ENCODE peak calls at places on chromosome 12, in ten cellular contexts. One of them, this sample, is unnamed.

GRCh38 chr12:29534935-29535334 is 37.4 kb upstream of the OVCH1 start:
- DNase-seq in lung: no peak
- DNase-seq in astrocyte: no peak
- DNase-seq in BJ: no peak
- DNase-seq in transverse colon: no peak
- DNase-seq in stomach: no peak
- DNase-seq in neural progenitor cell: no peak
- DNase-seq in fibroblast of the aortic adventitia: no peak
- DNase-seq in BE2C: no peak
- DNase-seq in choroid plexus epithelial cell: peak; percentile 85
- DNase-seq in this sample: no peak

GRCh38 chr12:70590051-70590450 is 47.2 kb downstream of the PTPRB start:
- DNase-seq in choroid plexus epithelial cell: peak; percentile 92
- DNase-seq in lung: peak; percentile 66
- DNase-seq in BJ: no peak
- DNase-seq in BE2C: peak; percentile 76
- DNase-seq in transverse colon: peak; percentile 69
- DNase-seq in fibroblast of the aortic adventitia: peak; percentile 88
- DNase-seq in neural progenitor cell: peak; percentile 85
- DNase-seq in astrocyte: peak; percentile 61
- DNase-seq in stomach: peak; percentile 77
- DNase-seq in this sample: peak; percentile 56

GRCh38 chr12:124279315-124279714 is 15.6 kb upstream of the RFLNA start:
- DNase-seq in lung: no peak
- DNase-seq in fibroblast of the aortic adventitia: no peak
- DNase-seq in choroid plexus epithelial cell: no peak
- DNase-seq in stomach: no peak
- DNase-seq in BE2C: no peak
- DNase-seq in BJ: no peak
- DNase-seq in transverse colon: no peak
- DNase-seq in astrocyte: no peak
- DNase-seq in neural progenitor cell: no peak
- DNase-seq in this sample: no peak

GRCh38 chr12:52953181-52953841 is 4.4 kb downstream of the KRT18 start:
- DNase-seq in choroid plexus epithelial cell: no peak
- DNase-seq in BE2C: no peak
- DNase-seq in stomach: no peak
- DNase-seq in transverse colon: no peak
- DNase-seq in lung: no peak
- DNase-seq in BJ: no peak
- DNase-seq in fibroblast of the aortic adventitia: no peak
- DNase-seq in neural progenitor cell: no peak
- DNase-seq in astrocyte: no peak
- DNase-seq in this sample: no peak

GRCh38 chr12:79058342-79058741 is 193.8 kb downstream of the SYT1 start:
- DNase-seq in BJ: no peak
- DNase-seq in fibroblast of the aortic adventitia: peak; percentile 67
- DNase-seq in transverse colon: no peak
- DNase-seq in choroid plexus epithelial cell: peak; percentile 83
- DNase-seq in stomach: no peak
- DNase-seq in lung: no peak
- DNase-seq in astrocyte: peak; percentile 85
- DNase-seq in neural progenitor cell: no peak
- DNase-seq in BE2C: no peak
- DNase-seq in this sample: no peak

GRCh38 chr12:122880155-122880605 is 15.7 kb downstream of the VPS37B start:
- DNase-seq in lung: no peak
- DNase-seq in BE2C: no peak
- DNase-seq in neural progenitor cell: no peak
- DNase-seq in fibroblast of the aortic adventitia: peak; percentile 85
- DNase-seq in astrocyte: peak; percentile 72
- DNase-seq in BJ: no peak
- DNase-seq in choroid plexus epithelial cell: peak; percentile 56
- DNase-seq in stomach: no peak
- DNase-seq in transverse colon: no peak
- DNase-seq in this sample: no peak

GRCh38 chr12:117033382-117034045 is 65.7 kb downstream of the TESC start:
- DNase-seq in BE2C: no peak
- DNase-seq in BJ: no peak
- DNase-seq in astrocyte: no peak
- DNase-seq in transverse colon: no peak
- DNase-seq in stomach: peak; percentile 58
- DNase-seq in choroid plexus epithelial cell: no peak
- DNase-seq in fibroblast of the aortic adventitia: no peak
- DNase-seq in lung: no peak
- DNase-seq in neural progenitor cell: no peak
- DNase-seq in this sample: no peak

GRCh38 chr12:76641073-76641472 is 81.5 kb upstream of the OSBPL8 start:
- DNase-seq in choroid plexus epithelial cell: no peak
- DNase-seq in stomach: no peak
- DNase-seq in neural progenitor cell: no peak
- DNase-seq in fibroblast of the aortic adventitia: no peak
- DNase-seq in BE2C: no peak
- DNase-seq in BJ: no peak
- DNase-seq in astrocyte: no peak
- DNase-seq in lung: no peak
- DNase-seq in transverse colon: no peak
- DNase-seq in this sample: no peak

GRCh38 chr12:11812558-11813421 is 163.3 kb downstream of the ETV6 start:
- DNase-seq in lung: no peak
- DNase-seq in transverse colon: peak; percentile 50
- DNase-seq in neural progenitor cell: peak; percentile 89
- DNase-seq in BJ: no peak
- DNase-seq in astrocyte: no peak
- DNase-seq in BE2C: peak; percentile 44
- DNase-seq in choroid plexus epithelial cell: peak; percentile 59
- DNase-seq in fibroblast of the aortic adventitia: peak; percentile 21
- DNase-seq in stomach: no peak
- DNase-seq in this sample: no peak

GRCh38 chr12:11814362-11814761 is 164.9 kb downstream of the ETV6 start:
- DNase-seq in BJ: no peak
- DNase-seq in choroid plexus epithelial cell: peak; percentile 76
- DNase-seq in stomach: no peak
- DNase-seq in BE2C: no peak
- DNase-seq in neural progenitor cell: no peak
- DNase-seq in fibroblast of the aortic adventitia: peak; percentile 56
- DNase-seq in transverse colon: no peak
- DNase-seq in astrocyte: peak; percentile 84
- DNase-seq in lung: no peak
- DNase-seq in this sample: no peak

GRCh38 chr12:11810962-11811361 is 161.5 kb downstream of the ETV6 start:
- DNase-seq in lung: no peak
- DNase-seq in BJ: no peak
- DNase-seq in astrocyte: no peak
- DNase-seq in neural progenitor cell: no peak
- DNase-seq in BE2C: no peak
- DNase-seq in fibroblast of the aortic adventitia: peak; percentile 28
- DNase-seq in choroid plexus epithelial cell: no peak
- DNase-seq in transverse colon: no peak
- DNase-seq in stomach: no peak
- DNase-seq in this sample: no peak

GRCh38 chr12:11815397-11815796 is 165.9 kb downstream of the ETV6 start:
- DNase-seq in neural progenitor cell: no peak
- DNase-seq in lung: no peak
- DNase-seq in fibroblast of the aortic adventitia: no peak
- DNase-seq in BE2C: no peak
- DNase-seq in transverse colon: no peak
- DNase-seq in stomach: no peak
- DNase-seq in astrocyte: no peak
- DNase-seq in BJ: no peak
- DNase-seq in choroid plexus epithelial cell: no peak
- DNase-seq in this sample: no peak

DNA sequence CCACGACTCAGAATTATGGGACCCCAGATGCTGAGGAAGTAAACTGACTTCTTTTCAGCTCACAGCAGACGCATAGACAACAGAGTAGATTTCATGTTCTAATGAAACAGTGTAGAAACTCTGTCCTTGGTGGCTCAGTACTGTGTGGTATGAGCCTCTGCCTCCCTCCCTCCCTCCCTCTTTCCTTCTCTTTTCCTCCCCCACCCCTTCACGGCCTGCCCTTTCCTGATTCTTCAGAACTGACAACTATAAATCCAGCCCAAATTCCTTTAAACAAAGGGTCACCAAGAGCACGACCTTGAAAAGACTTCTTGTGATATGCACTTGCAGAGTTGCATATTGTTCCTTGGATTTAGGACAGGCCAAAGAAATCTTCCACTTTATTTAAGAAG is 163.9 kb downstream of the ETV6 start:
- DNase-seq in neural progenitor cell: peak; percentile 16
- DNase-seq in fibroblast of the aortic adventitia: no peak
- DNase-seq in stomach: no peak
- DNase-seq in transverse colon: no peak
- DNase-seq in BE2C: no peak
- DNase-seq in astrocyte: no peak
- DNase-seq in BJ: no peak
- DNase-seq in choroid plexus epithelial cell: peak; percentile 24
- DNase-seq in lung: no peak
- DNase-seq in this sample: no peak
- H3K4me3 ChIP-seq in neural progenitor cell: peak overlapping the region; percentile 40
- H3K4me3 ChIP-seq in fibroblast of the aortic adventitia: no peak overlapping the region
- H3K4me3 ChIP-seq in stomach: peak overlapping the region; percentile 27
- H3K4me3 ChIP-seq in transverse colon: no peak overlapping the region
- H3K4me3 ChIP-seq in BE2C: peak overlapping the region; percentile 39
- H3K4me3 ChIP-seq in astrocyte: no peak overlapping the region
- H3K4me3 ChIP-seq in BJ: no peak overlapping the region
- H3K4me3 ChIP-seq in choroid plexus epithelial cell: no peak overlapping the region
- H3K4me3 ChIP-seq in lung: no peak overlapping the region
- H3K4me3 ChIP-seq in this sample: no peak overlapping the region

DNA sequence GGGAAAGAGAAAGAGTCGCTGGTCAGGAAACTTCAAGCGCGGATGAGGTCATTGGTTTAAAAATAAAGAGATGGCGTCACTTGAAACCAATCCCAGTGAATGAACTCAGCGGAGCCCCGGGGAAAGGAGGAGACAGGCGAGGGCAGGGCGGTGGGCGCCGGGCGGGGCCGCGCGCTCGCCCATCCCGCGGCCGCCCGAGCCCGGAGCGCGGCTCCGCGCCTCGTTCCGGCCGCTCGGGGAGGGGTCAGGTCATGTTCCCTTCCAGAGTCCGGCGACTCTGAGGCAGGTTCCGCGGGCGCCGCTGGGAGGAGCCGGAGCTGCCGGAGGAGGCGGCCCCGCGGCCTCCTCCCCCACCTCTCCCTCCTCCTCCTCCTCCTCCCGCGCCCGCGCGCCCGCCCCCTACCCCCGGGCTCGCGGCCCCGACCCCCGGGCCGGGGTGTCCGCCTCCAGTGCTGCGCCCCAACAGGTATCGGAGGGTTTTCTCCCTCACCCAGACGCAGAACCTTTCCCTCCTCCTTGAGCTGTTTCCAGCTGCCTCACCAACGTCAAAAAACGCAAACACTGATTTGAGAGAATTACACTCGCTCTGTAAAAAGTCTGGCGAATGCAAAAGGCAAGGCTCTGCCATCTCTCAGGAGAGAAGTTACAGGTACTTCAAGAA is at the start of gene DUSP16:
- DNase-seq in neural progenitor cell: peak; percentile 98
- DNase-seq in astrocyte: peak; percentile 88
- DNase-seq in BJ: peak; percentile 88
- DNase-seq in choroid plexus epithelial cell: peak; percentile 96
- DNase-seq in transverse colon: peak; percentile 92
- DNase-seq in fibroblast of the aortic adventitia: peak; percentile 95
- DNase-seq in lung: peak; percentile 87
- DNase-seq in stomach: peak; percentile 93
- DNase-seq in BE2C: peak; percentile 91
- DNase-seq in this sample: peak; percentile 69
- TF ChIP-seq CTCF in neural progenitor cell: peak; percentile 27
- TF ChIP-seq CTCF in astrocyte: no peak
- TF ChIP-seq CTCF in BJ: peak; percentile 16
- TF ChIP-seq CTCF in choroid plexus epithelial cell: no peak
- TF ChIP-seq CTCF in transverse colon: no peak
- TF ChIP-seq CTCF in fibroblast of the aortic adventitia: peak; percentile 6
- TF ChIP-seq CTCF in lung: no peak
- TF ChIP-seq CTCF in stomach: no peak
- TF ChIP-seq CTCF in BE2C: peak; percentile 1
- TF ChIP-seq CTCF in this sample: no peak

DNA sequence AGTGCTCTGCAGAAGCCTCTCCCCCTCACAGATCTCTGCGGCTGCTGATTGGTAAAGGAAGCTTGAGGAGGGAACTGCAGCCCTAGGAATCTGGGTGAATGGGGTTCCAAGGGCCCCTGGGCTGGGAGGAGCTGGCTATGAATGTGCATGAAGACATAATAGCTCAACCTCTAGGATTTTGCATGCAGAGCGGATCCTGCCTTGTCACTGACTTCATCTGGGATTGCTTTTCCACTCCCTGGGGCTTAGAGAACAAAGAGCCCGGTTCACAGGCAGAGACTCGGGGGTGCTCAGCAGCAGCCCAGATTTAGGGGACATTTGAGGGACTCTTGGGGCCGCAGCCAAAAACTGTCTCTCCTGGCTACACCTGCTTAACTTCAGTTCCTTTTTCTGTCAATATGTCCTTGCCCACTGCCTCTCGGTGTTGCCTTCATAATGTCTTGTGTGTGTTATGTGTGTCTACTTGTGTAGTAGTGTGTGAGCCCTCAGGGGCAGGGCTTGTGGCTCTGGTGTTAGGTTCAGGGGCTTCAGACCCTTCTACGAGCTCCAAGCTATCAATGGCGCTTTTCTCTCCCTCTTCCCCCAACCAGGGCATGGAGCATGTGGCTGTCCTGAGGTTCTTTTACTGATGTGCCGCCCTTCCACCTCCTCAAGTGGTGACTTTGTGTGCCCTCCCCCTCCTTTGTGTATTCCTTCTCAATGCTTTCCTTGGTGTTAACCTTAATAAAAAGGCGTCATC is 1.9 kb downstream of the CCDC184 start:
- DNase-seq in stomach: no peak
- DNase-seq in fibroblast of the aortic adventitia: no peak
- DNase-seq in BE2C: no peak
- DNase-seq in BJ: no peak
- DNase-seq in choroid plexus epithelial cell: peak; percentile 30
- DNase-seq in lung: no peak
- DNase-seq in astrocyte: no peak
- DNase-seq in transverse colon: no peak
- DNase-seq in neural progenitor cell: peak; percentile 52
- DNase-seq in this sample: no peak
- H3K4me3 ChIP-seq in stomach: no peak overlapping the region
- H3K4me3 ChIP-seq in fibroblast of the aortic adventitia: no peak overlapping the region
- H3K4me3 ChIP-seq in BE2C: peak overlapping the region; percentile 66
- H3K4me3 ChIP-seq in BJ: no peak overlapping the region
- H3K4me3 ChIP-seq in choroid plexus epithelial cell: no peak overlapping the region
- H3K4me3 ChIP-seq in lung: no peak overlapping the region
- H3K4me3 ChIP-seq in astrocyte: no peak overlapping the region
- H3K4me3 ChIP-seq in transverse colon: no peak overlapping the region
- H3K4me3 ChIP-seq in neural progenitor cell: peak overlapping the region; percentile 76
- H3K4me3 ChIP-seq in this sample: no peak overlapping the region

DNA sequence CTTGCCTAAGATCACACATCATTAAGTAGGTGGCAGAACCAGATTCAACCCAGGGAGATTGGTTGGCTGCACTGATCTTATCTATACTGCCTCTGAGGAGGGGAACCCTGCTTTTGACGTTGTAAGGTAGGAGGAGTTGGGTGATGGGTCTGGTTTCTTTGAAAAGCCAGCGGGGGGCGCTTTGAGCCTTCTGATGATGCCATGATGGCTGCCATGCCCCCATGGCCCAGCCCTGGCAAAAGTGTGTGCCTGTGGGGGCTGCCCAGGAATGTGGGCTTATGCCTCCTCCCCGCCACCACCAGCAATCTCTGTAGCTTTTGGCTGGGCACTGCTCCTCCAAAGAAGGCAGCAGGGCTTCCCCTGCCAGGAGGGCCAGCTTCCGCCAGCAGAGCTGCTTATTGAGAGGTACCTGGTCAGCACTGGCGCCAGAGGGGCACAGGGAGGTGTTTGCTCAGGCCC is 224.3 kb downstream of the SLC41A2 start:
- DNase-seq in fibroblast of the aortic adventitia: no peak
- DNase-seq in lung: no peak
- DNase-seq in BE2C: no peak
- DNase-seq in astrocyte: no peak
- DNase-seq in stomach: no peak
- DNase-seq in choroid plexus epithelial cell: no peak
- DNase-seq in BJ: no peak
- DNase-seq in neural progenitor cell: peak; percentile 51
- DNase-seq in transverse colon: no peak
- DNase-seq in this sample: no peak
- TF ChIP-seq CTCF in fibroblast of the aortic adventitia: no peak
- TF ChIP-seq CTCF in lung: no peak
- TF ChIP-seq CTCF in BE2C: peak; percentile 44
- TF ChIP-seq CTCF in astrocyte: no peak
- TF ChIP-seq CTCF in stomach: no peak
- TF ChIP-seq CTCF in choroid plexus epithelial cell: peak; percentile 24
- TF ChIP-seq CTCF in BJ: no peak
- TF ChIP-seq CTCF in neural progenitor cell: peak; percentile 41
- TF ChIP-seq CTCF in transverse colon: no peak
- TF ChIP-seq CTCF in this sample: no peak

This sample was measured in AG09309.